ENCODE peak calls at places on chromosomes 13 and 19, in ten cellular contexts. One of them, this sample, is unnamed.

GRCh38 chr13:98476538-98476966 is 100.4 kb downstream of the STK24 start:
- DNase-seq in cardiac muscle cell: peak; percentile 82
- DNase-seq in LoVo: no peak
- DNase-seq in activated CD4-positive, alpha-beta T cell treated with anti-CD3 and anti-CD28 coated beads for 24 hours: peak; percentile 74
- DNase-seq in hypothalamus: peak; percentile 16
- DNase-seq in T-cell: peak; percentile 69
- DNase-seq in RPMI8226: peak; percentile 65
- DNase-seq in effector CD4-positive, alpha-beta T cell: peak; percentile 79
- DNase-seq in kidney glomerular epithelial cell: peak; percentile 37
- DNase-seq in HCT116: peak; percentile 64
- DNase-seq in this sample: peak; percentile 90

GRCh38 chr19:13707901-13708300 is 56.4 kb upstream of the MRI1 start:
- DNase-seq in cardiac muscle cell: no peak
- DNase-seq in LoVo: no peak
- DNase-seq in activated CD4-positive, alpha-beta T cell treated with anti-CD3 and anti-CD28 coated beads for 24 hours: no peak
- DNase-seq in hypothalamus: peak; percentile 10
- DNase-seq in T-cell: no peak
- DNase-seq in RPMI8226: no peak
- DNase-seq in effector CD4-positive, alpha-beta T cell: no peak
- DNase-seq in kidney glomerular epithelial cell: no peak
- DNase-seq in HCT116: no peak
- DNase-seq in this sample: no peak

GRCh38 chr13:40445557-40445990 is 220.9 kb downstream of the FOXO1 start:
- DNase-seq in cardiac muscle cell: peak; percentile 88
- DNase-seq in LoVo: no peak
- DNase-seq in activated CD4-positive, alpha-beta T cell treated with anti-CD3 and anti-CD28 coated beads for 24 hours: no peak
- DNase-seq in hypothalamus: no peak
- DNase-seq in T-cell: no peak
- DNase-seq in RPMI8226: peak; percentile 8
- DNase-seq in effector CD4-positive, alpha-beta T cell: no peak
- DNase-seq in kidney glomerular epithelial cell: peak; percentile 97
- DNase-seq in HCT116: no peak
- DNase-seq in this sample: no peak

GRCh38 chr19:4715529-4716221 is 8.0 kb downstream of the DPP9 start:
- DNase-seq in cardiac muscle cell: no peak
- DNase-seq in LoVo: no peak
- DNase-seq in activated CD4-positive, alpha-beta T cell treated with anti-CD3 and anti-CD28 coated beads for 24 hours: no peak
- DNase-seq in hypothalamus: no peak
- DNase-seq in T-cell: no peak
- DNase-seq in RPMI8226: no peak
- DNase-seq in effector CD4-positive, alpha-beta T cell: no peak
- DNase-seq in kidney glomerular epithelial cell: no peak
- DNase-seq in HCT116: no peak
- DNase-seq in this sample: no peak

GRCh38 chr13:68257111-68257842 is 1027.1 kb upstream of the PCDH9 start:
- DNase-seq in cardiac muscle cell: no peak
- DNase-seq in LoVo: peak; percentile 54
- DNase-seq in activated CD4-positive, alpha-beta T cell treated with anti-CD3 and anti-CD28 coated beads for 24 hours: no peak
- DNase-seq in hypothalamus: no peak
- DNase-seq in T-cell: no peak
- DNase-seq in RPMI8226: no peak
- DNase-seq in effector CD4-positive, alpha-beta T cell: no peak
- DNase-seq in kidney glomerular epithelial cell: no peak
- DNase-seq in HCT116: no peak
- DNase-seq in this sample: no peak

GRCh38 chr13:75872970-75873369 is 236.8 kb downstream of the LMO7 start:
- DNase-seq in cardiac muscle cell: no peak
- DNase-seq in LoVo: no peak
- DNase-seq in activated CD4-positive, alpha-beta T cell treated with anti-CD3 and anti-CD28 coated beads for 24 hours: no peak
- DNase-seq in hypothalamus: no peak
- DNase-seq in T-cell: no peak
- DNase-seq in RPMI8226: no peak
- DNase-seq in effector CD4-positive, alpha-beta T cell: no peak
- DNase-seq in kidney glomerular epithelial cell: no peak
- DNase-seq in HCT116: no peak
- DNase-seq in this sample: no peak

GRCh38 chr19:4390862-4391693 is 9.3 kb downstream of the SH3GL1 start:
- DNase-seq in cardiac muscle cell: peak; percentile 25
- DNase-seq in LoVo: no peak
- DNase-seq in activated CD4-positive, alpha-beta T cell treated with anti-CD3 and anti-CD28 coated beads for 24 hours: no peak
- DNase-seq in hypothalamus: no peak
- DNase-seq in T-cell: no peak
- DNase-seq in RPMI8226: no peak
- DNase-seq in effector CD4-positive, alpha-beta T cell: no peak
- DNase-seq in kidney glomerular epithelial cell: no peak
- DNase-seq in HCT116: no peak
- DNase-seq in this sample: no peak

GRCh38 chr13:113981201-113981605 is 7.3 kb upstream of the C13orf46 start:
- DNase-seq in cardiac muscle cell: no peak
- DNase-seq in LoVo: peak; percentile 97
- DNase-seq in activated CD4-positive, alpha-beta T cell treated with anti-CD3 and anti-CD28 coated beads for 24 hours: no peak
- DNase-seq in hypothalamus: no peak
- DNase-seq in T-cell: no peak
- DNase-seq in RPMI8226: peak; percentile 100
- DNase-seq in effector CD4-positive, alpha-beta T cell: no peak
- DNase-seq in kidney glomerular epithelial cell: no peak
- DNase-seq in HCT116: peak; percentile 78
- DNase-seq in this sample: no peak

GRCh38 chr13:69524459-69525155 is 583.0 kb upstream of the ATXN8OS start:
- DNase-seq in cardiac muscle cell: no peak
- DNase-seq in LoVo: no peak
- DNase-seq in activated CD4-positive, alpha-beta T cell treated with anti-CD3 and anti-CD28 coated beads for 24 hours: no peak
- DNase-seq in hypothalamus: no peak
- DNase-seq in T-cell: no peak
- DNase-seq in RPMI8226: no peak
- DNase-seq in effector CD4-positive, alpha-beta T cell: no peak
- DNase-seq in kidney glomerular epithelial cell: peak; percentile 20
- DNase-seq in HCT116: no peak
- DNase-seq in this sample: peak; percentile 1

GRCh38 chr19:35959040-35959967 is 23.1 kb downstream of the LRFN3 start:
- DNase-seq in cardiac muscle cell: no peak
- DNase-seq in LoVo: no peak
- DNase-seq in activated CD4-positive, alpha-beta T cell treated with anti-CD3 and anti-CD28 coated beads for 24 hours: peak; percentile 61
- DNase-seq in hypothalamus: no peak
- DNase-seq in T-cell: peak; percentile 83
- DNase-seq in RPMI8226: no peak
- DNase-seq in effector CD4-positive, alpha-beta T cell: peak; percentile 78
- DNase-seq in kidney glomerular epithelial cell: no peak
- DNase-seq in HCT116: no peak
- DNase-seq in this sample: no peak

GRCh38 chr19:7346488-7346971 is 2.2 kb upstream of the ARHGEF18 start:
- DNase-seq in cardiac muscle cell: no peak
- DNase-seq in LoVo: no peak
- DNase-seq in activated CD4-positive, alpha-beta T cell treated with anti-CD3 and anti-CD28 coated beads for 24 hours: no peak
- DNase-seq in hypothalamus: no peak
- DNase-seq in T-cell: no peak
- DNase-seq in RPMI8226: no peak
- DNase-seq in effector CD4-positive, alpha-beta T cell: no peak
- DNase-seq in kidney glomerular epithelial cell: no peak
- DNase-seq in HCT116: no peak
- DNase-seq in this sample: no peak

GRCh38 chr19:47028372-47028672 is 8.7 kb downstream of the NPAS1 start:
- DNase-seq in cardiac muscle cell: no peak
- DNase-seq in LoVo: no peak
- DNase-seq in activated CD4-positive, alpha-beta T cell treated with anti-CD3 and anti-CD28 coated beads for 24 hours: no peak
- DNase-seq in hypothalamus: no peak
- DNase-seq in T-cell: no peak
- DNase-seq in RPMI8226: no peak
- DNase-seq in effector CD4-positive, alpha-beta T cell: no peak
- DNase-seq in kidney glomerular epithelial cell: no peak
- DNase-seq in HCT116: no peak
- DNase-seq in this sample: no peak

GRCh38 chr13:51923983-51924539 is 62.3 kb downstream of the CCDC70 start:
- DNase-seq in cardiac muscle cell: no peak
- DNase-seq in LoVo: no peak
- DNase-seq in activated CD4-positive, alpha-beta T cell treated with anti-CD3 and anti-CD28 coated beads for 24 hours: no peak
- DNase-seq in hypothalamus: no peak
- DNase-seq in T-cell: no peak
- DNase-seq in RPMI8226: peak; percentile 26
- DNase-seq in effector CD4-positive, alpha-beta T cell: no peak
- DNase-seq in kidney glomerular epithelial cell: no peak
- DNase-seq in HCT116: peak; percentile 13
- DNase-seq in this sample: peak; percentile 23

GRCh38 chr13:51953347-51953746 is 57.9 kb downstream of the ATP7B start:
- DNase-seq in cardiac muscle cell: no peak
- DNase-seq in LoVo: no peak
- DNase-seq in activated CD4-positive, alpha-beta T cell treated with anti-CD3 and anti-CD28 coated beads for 24 hours: no peak
- DNase-seq in hypothalamus: no peak
- DNase-seq in T-cell: no peak
- DNase-seq in RPMI8226: no peak
- DNase-seq in effector CD4-positive, alpha-beta T cell: no peak
- DNase-seq in kidney glomerular epithelial cell: no peak
- DNase-seq in HCT116: no peak
- DNase-seq in this sample: peak; percentile 28

GRCh38 chr13:43058318-43058674 is 34.9 kb downstream of the DNAJC15 start:
- DNase-seq in cardiac muscle cell: peak; percentile 66
- DNase-seq in LoVo: peak; percentile 95
- DNase-seq in activated CD4-positive, alpha-beta T cell treated with anti-CD3 and anti-CD28 coated beads for 24 hours: no peak
- DNase-seq in hypothalamus: no peak
- DNase-seq in T-cell: no peak
- DNase-seq in RPMI8226: peak; percentile 35
- DNase-seq in effector CD4-positive, alpha-beta T cell: no peak
- DNase-seq in kidney glomerular epithelial cell: peak; percentile 58
- DNase-seq in HCT116: peak; percentile 87
- DNase-seq in this sample: no peak

GRCh38 chr19:15418112-15418587 is 638 bp downstream of the AKAP8L start:
- DNase-seq in cardiac muscle cell: peak; percentile 50
- DNase-seq in LoVo: no peak
- DNase-seq in activated CD4-positive, alpha-beta T cell treated with anti-CD3 and anti-CD28 coated beads for 24 hours: no peak
- DNase-seq in hypothalamus: peak; percentile 40
- DNase-seq in T-cell: no peak
- DNase-seq in RPMI8226: no peak
- DNase-seq in effector CD4-positive, alpha-beta T cell: no peak
- DNase-seq in kidney glomerular epithelial cell: peak; percentile 26
- DNase-seq in HCT116: no peak
- DNase-seq in this sample: no peak

GRCh38 chr13:27396252-27396846 is 28.1 kb upstream of the GTF3A start:
- DNase-seq in cardiac muscle cell: no peak
- DNase-seq in LoVo: peak; percentile 66
- DNase-seq in activated CD4-positive, alpha-beta T cell treated with anti-CD3 and anti-CD28 coated beads for 24 hours: no peak
- DNase-seq in hypothalamus: no peak
- DNase-seq in T-cell: no peak
- DNase-seq in RPMI8226: no peak
- DNase-seq in effector CD4-positive, alpha-beta T cell: no peak
- DNase-seq in kidney glomerular epithelial cell: no peak
- DNase-seq in HCT116: no peak
- DNase-seq in this sample: no peak

GRCh38 chr19:7916908-7917291 is 2.3 kb downstream of the TGFBR3L start:
- DNase-seq in cardiac muscle cell: no peak
- DNase-seq in LoVo: no peak
- DNase-seq in activated CD4-positive, alpha-beta T cell treated with anti-CD3 and anti-CD28 coated beads for 24 hours: no peak
- DNase-seq in hypothalamus: no peak
- DNase-seq in T-cell: no peak
- DNase-seq in RPMI8226: no peak
- DNase-seq in effector CD4-positive, alpha-beta T cell: no peak
- DNase-seq in kidney glomerular epithelial cell: no peak
- DNase-seq in HCT116: no peak
- DNase-seq in this sample: no peak

GRCh38 chr13:34462843-34463242 is 479.2 kb upstream of the NBEA start:
- DNase-seq in cardiac muscle cell: peak; percentile 38
- DNase-seq in LoVo: peak; percentile 21
- DNase-seq in activated CD4-positive, alpha-beta T cell treated with anti-CD3 and anti-CD28 coated beads for 24 hours: no peak
- DNase-seq in hypothalamus: no peak
- DNase-seq in T-cell: no peak
- DNase-seq in RPMI8226: no peak
- DNase-seq in effector CD4-positive, alpha-beta T cell: no peak
- DNase-seq in kidney glomerular epithelial cell: peak; percentile 51
- DNase-seq in HCT116: peak; percentile 51
- DNase-seq in this sample: no peak

GRCh38 chr19:38669532-38669931 is 22.1 kb downstream of the ACTN4 start:
- DNase-seq in cardiac muscle cell: no peak
- DNase-seq in LoVo: no peak
- DNase-seq in activated CD4-positive, alpha-beta T cell treated with anti-CD3 and anti-CD28 coated beads for 24 hours: no peak
- DNase-seq in hypothalamus: no peak
- DNase-seq in T-cell: peak; percentile 44
- DNase-seq in RPMI8226: no peak
- DNase-seq in effector CD4-positive, alpha-beta T cell: no peak
- DNase-seq in kidney glomerular epithelial cell: no peak
- DNase-seq in HCT116: no peak
- DNase-seq in this sample: peak; percentile 68

GRCh38 chr19:35266904-35267817 is 1.6 kb upstream of the USF2 start:
- DNase-seq in cardiac muscle cell: no peak
- DNase-seq in LoVo: no peak
- DNase-seq in activated CD4-positive, alpha-beta T cell treated with anti-CD3 and anti-CD28 coated beads for 24 hours: no peak
- DNase-seq in hypothalamus: no peak
- DNase-seq in T-cell: peak; percentile 36
- DNase-seq in RPMI8226: peak; percentile 35
- DNase-seq in effector CD4-positive, alpha-beta T cell: no peak
- DNase-seq in kidney glomerular epithelial cell: no peak
- DNase-seq in HCT116: no peak
- DNase-seq in this sample: no peak

GRCh38 chr13:69737129-69737935 is 370.3 kb upstream of the ATXN8OS start:
- DNase-seq in cardiac muscle cell: no peak
- DNase-seq in LoVo: no peak
- DNase-seq in activated CD4-positive, alpha-beta T cell treated with anti-CD3 and anti-CD28 coated beads for 24 hours: no peak
- DNase-seq in hypothalamus: no peak
- DNase-seq in T-cell: no peak
- DNase-seq in RPMI8226: no peak
- DNase-seq in effector CD4-positive, alpha-beta T cell: no peak
- DNase-seq in kidney glomerular epithelial cell: no peak
- DNase-seq in HCT116: no peak
- DNase-seq in this sample: no peak

GRCh38 chr19:33375760-33376159 is 2.3 kb downstream of the CEBPG start:
- DNase-seq in cardiac muscle cell: peak; percentile 72
- DNase-seq in LoVo: peak; percentile 42
- DNase-seq in activated CD4-positive, alpha-beta T cell treated with anti-CD3 and anti-CD28 coated beads for 24 hours: no peak
- DNase-seq in hypothalamus: no peak
- DNase-seq in T-cell: no peak
- DNase-seq in RPMI8226: no peak
- DNase-seq in effector CD4-positive, alpha-beta T cell: no peak
- DNase-seq in kidney glomerular epithelial cell: peak; percentile 36
- DNase-seq in HCT116: no peak
- DNase-seq in this sample: no peak

GRCh38 chr19:51368366-51369282 is at the start of gene CLDND2:
- DNase-seq in cardiac muscle cell: no peak
- DNase-seq in LoVo: no peak
- DNase-seq in activated CD4-positive, alpha-beta T cell treated with anti-CD3 and anti-CD28 coated beads for 24 hours: no peak
- DNase-seq in hypothalamus: peak; percentile 62
- DNase-seq in T-cell: no peak
- DNase-seq in RPMI8226: no peak
- DNase-seq in effector CD4-positive, alpha-beta T cell: no peak
- DNase-seq in kidney glomerular epithelial cell: no peak
- DNase-seq in HCT116: no peak
- DNase-seq in this sample: no peak

GRCh38 chr19:7440188-7440975 is 48.5 kb downstream of the PEX11G start:
- DNase-seq in cardiac muscle cell: no peak
- DNase-seq in LoVo: no peak
- DNase-seq in activated CD4-positive, alpha-beta T cell treated with anti-CD3 and anti-CD28 coated beads for 24 hours: no peak
- DNase-seq in hypothalamus: no peak
- DNase-seq in T-cell: no peak
- DNase-seq in RPMI8226: no peak
- DNase-seq in effector CD4-positive, alpha-beta T cell: no peak
- DNase-seq in kidney glomerular epithelial cell: no peak
- DNase-seq in HCT116: no peak
- DNase-seq in this sample: no peak

GRCh38 chr13:66296328-66296727 is 933.8 kb downstream of the PCDH9 start:
- DNase-seq in cardiac muscle cell: no peak
- DNase-seq in LoVo: no peak
- DNase-seq in activated CD4-positive, alpha-beta T cell treated with anti-CD3 and anti-CD28 coated beads for 24 hours: no peak
- DNase-seq in hypothalamus: no peak
- DNase-seq in T-cell: no peak
- DNase-seq in RPMI8226: no peak
- DNase-seq in effector CD4-positive, alpha-beta T cell: no peak
- DNase-seq in kidney glomerular epithelial cell: no peak
- DNase-seq in HCT116: no peak
- DNase-seq in this sample: no peak

GRCh38 chr19:12139885-12140544 is at the start of gene ZNF20:
- DNase-seq in cardiac muscle cell: peak; percentile 95
- DNase-seq in LoVo: peak; percentile 88
- DNase-seq in activated CD4-positive, alpha-beta T cell treated with anti-CD3 and anti-CD28 coated beads for 24 hours: peak; percentile 91
- DNase-seq in hypothalamus: peak; percentile 95
- DNase-seq in T-cell: peak; percentile 75
- DNase-seq in RPMI8226: peak; percentile 96
- DNase-seq in effector CD4-positive, alpha-beta T cell: peak; percentile 80
- DNase-seq in kidney glomerular epithelial cell: peak; percentile 83
- DNase-seq in HCT116: peak; percentile 32
- DNase-seq in this sample: peak; percentile 86

GRCh38 chr13:94854688-94855087 is 142.3 kb upstream of the SOX21 start:
- DNase-seq in cardiac muscle cell: no peak
- DNase-seq in LoVo: no peak
- DNase-seq in activated CD4-positive, alpha-beta T cell treated with anti-CD3 and anti-CD28 coated beads for 24 hours: no peak
- DNase-seq in hypothalamus: no peak
- DNase-seq in T-cell: no peak
- DNase-seq in RPMI8226: no peak
- DNase-seq in effector CD4-positive, alpha-beta T cell: no peak
- DNase-seq in kidney glomerular epithelial cell: no peak
- DNase-seq in HCT116: no peak
- DNase-seq in this sample: no peak